ENCODE peak calls at places on chromosomes 6 and 20, in eight cellular contexts. One of them, this sample, is unnamed.

GRCh38 chr6:22236626-22237414 is 60.0 kb downstream of the PRL start:
- DNase-seq in BE2C: no peak
- DNase-seq in psoas muscle: peak; percentile 21
- DNase-seq in fibroblast of lung: peak; percentile 97
- DNase-seq in heart right ventricle: no peak
- DNase-seq in ascending aorta: no peak
- DNase-seq in HepG2: no peak
- DNase-seq in heart left ventricle: peak; percentile 45
- DNase-seq in this sample: no peak

GRCh38 chr20:62138912-62139311 is 4.3 kb downstream of the PSMA7 start:
- DNase-seq in psoas muscle: no peak
- DNase-seq in heart right ventricle: no peak
- DNase-seq in BE2C: no peak
- DNase-seq in ascending aorta: no peak
- DNase-seq in HepG2: no peak
- DNase-seq in fibroblast of lung: no peak
- DNase-seq in heart left ventricle: no peak
- DNase-seq in this sample: no peak

GRCh38 chr6:105310371-105310770 is 92.5 kb downstream of the PREP start:
- DNase-seq in BE2C: no peak
- DNase-seq in fibroblast of lung: no peak
- DNase-seq in ascending aorta: no peak
- DNase-seq in HepG2: no peak
- DNase-seq in psoas muscle: no peak
- DNase-seq in heart right ventricle: no peak
- DNase-seq in heart left ventricle: no peak
- DNase-seq in this sample: no peak

GRCh38 chr6:160005861-160006540 is 37.1 kb downstream of the IGF2R start:
- DNase-seq in fibroblast of lung: peak; percentile 67
- DNase-seq in heart right ventricle: peak; percentile 50
- DNase-seq in ascending aorta: no peak
- DNase-seq in psoas muscle: peak; percentile 66
- DNase-seq in HepG2: no peak
- DNase-seq in BE2C: peak; percentile 50
- DNase-seq in heart left ventricle: peak; percentile 57
- DNase-seq in this sample: peak; percentile 83

GRCh38 chr20:15235799-15236198 is 898.4 kb upstream of the FLRT3 start:
- DNase-seq in psoas muscle: no peak
- DNase-seq in fibroblast of lung: no peak
- DNase-seq in heart left ventricle: no peak
- DNase-seq in heart right ventricle: no peak
- DNase-seq in HepG2: no peak
- DNase-seq in BE2C: no peak
- DNase-seq in ascending aorta: no peak
- DNase-seq in this sample: no peak

GRCh38 chr6:11042750-11043551 is 1.2 kb downstream of the ELOVL2 start:
- DNase-seq in psoas muscle: no peak
- DNase-seq in heart left ventricle: no peak
- DNase-seq in ascending aorta: no peak
- DNase-seq in BE2C: no peak
- DNase-seq in HepG2: no peak
- DNase-seq in fibroblast of lung: peak; percentile 33
- DNase-seq in heart right ventricle: no peak
- DNase-seq in this sample: no peak

GRCh38 chr20:18590163-18590562 is 2.3 kb downstream of the DTD1 start:
- DNase-seq in fibroblast of lung: no peak
- DNase-seq in heart right ventricle: no peak
- DNase-seq in BE2C: no peak
- DNase-seq in HepG2: no peak
- DNase-seq in ascending aorta: no peak
- DNase-seq in heart left ventricle: no peak
- DNase-seq in psoas muscle: no peak
- DNase-seq in this sample: no peak

GRCh38 chr20:53291548-53291947 is 302.1 kb downstream of the ZNF217 start:
- DNase-seq in heart left ventricle: no peak
- DNase-seq in psoas muscle: no peak
- DNase-seq in fibroblast of lung: no peak
- DNase-seq in heart right ventricle: no peak
- DNase-seq in HepG2: peak; percentile 28
- DNase-seq in ascending aorta: no peak
- DNase-seq in BE2C: peak; percentile 44
- DNase-seq in this sample: no peak

GRCh38 chr6:111689946-111690345 is 84.3 kb upstream of the TRAF3IP2 start:
- DNase-seq in BE2C: no peak
- DNase-seq in ascending aorta: no peak
- DNase-seq in HepG2: no peak
- DNase-seq in heart right ventricle: no peak
- DNase-seq in fibroblast of lung: no peak
- DNase-seq in psoas muscle: no peak
- DNase-seq in heart left ventricle: no peak
- DNase-seq in this sample: no peak

GRCh38 chr6:45665859-45666258 is 288.1 kb upstream of the SUPT3H start:
- DNase-seq in heart right ventricle: no peak
- DNase-seq in fibroblast of lung: peak; percentile 37
- DNase-seq in heart left ventricle: no peak
- DNase-seq in BE2C: no peak
- DNase-seq in HepG2: no peak
- DNase-seq in psoas muscle: no peak
- DNase-seq in ascending aorta: no peak
- DNase-seq in this sample: no peak

GRCh38 chr20:13035399-13036173 is 26.8 kb downstream of the SPTLC3 start:
- DNase-seq in fibroblast of lung: no peak
- DNase-seq in BE2C: no peak
- DNase-seq in HepG2: no peak
- DNase-seq in heart right ventricle: no peak
- DNase-seq in ascending aorta: no peak
- DNase-seq in psoas muscle: no peak
- DNase-seq in heart left ventricle: no peak
- DNase-seq in this sample: no peak

GRCh38 chr6:28336284-28337024 is 506 bp upstream of the ZSCAN31 start:
- DNase-seq in ascending aorta: no peak
- DNase-seq in BE2C: peak; percentile 37
- DNase-seq in HepG2: peak; percentile 44
- DNase-seq in fibroblast of lung: peak; percentile 72
- DNase-seq in psoas muscle: no peak
- DNase-seq in heart left ventricle: no peak
- DNase-seq in heart right ventricle: no peak
- DNase-seq in this sample: no peak

GRCh38 chr6:89392823-89393222 is 19.2 kb downstream of the RRAGD start:
- DNase-seq in heart right ventricle: no peak
- DNase-seq in heart left ventricle: no peak
- DNase-seq in ascending aorta: no peak
- DNase-seq in psoas muscle: no peak
- DNase-seq in HepG2: no peak
- DNase-seq in fibroblast of lung: no peak
- DNase-seq in BE2C: no peak
- DNase-seq in this sample: no peak

GRCh38 chr6:20279608-20280287 is 67.5 kb upstream of the MBOAT1 start:
- DNase-seq in BE2C: no peak
- DNase-seq in fibroblast of lung: no peak
- DNase-seq in HepG2: no peak
- DNase-seq in heart left ventricle: no peak
- DNase-seq in heart right ventricle: no peak
- DNase-seq in ascending aorta: no peak
- DNase-seq in psoas muscle: no peak
- DNase-seq in this sample: no peak

GRCh38 chr6:139145661-139146060 is 10.8 kb downstream of the HECA start:
- DNase-seq in psoas muscle: no peak
- DNase-seq in BE2C: no peak
- DNase-seq in heart left ventricle: no peak
- DNase-seq in ascending aorta: no peak
- DNase-seq in fibroblast of lung: no peak
- DNase-seq in HepG2: no peak
- DNase-seq in heart right ventricle: no peak
- DNase-seq in this sample: no peak
- H3K4me1 ChIP-seq in psoas muscle: peaks cover 64% of the 10 kb centered on the region
- H3K4me1 ChIP-seq in BE2C: no peaks in the 10 kb centered on the region
- H3K4me1 ChIP-seq in heart left ventricle: peaks cover 25% of the 10 kb centered on the region
- H3K4me1 ChIP-seq in ascending aorta: peaks cover 3% of the 10 kb centered on the region
- H3K4me1 ChIP-seq in fibroblast of lung: peaks cover 6% of the 10 kb centered on the region
- H3K4me1 ChIP-seq in HepG2: no peaks in the 10 kb centered on the region
- H3K4me1 ChIP-seq in heart right ventricle: peaks cover 63% of the 10 kb centered on the region
- H3K4me1 ChIP-seq in this sample: peaks cover 19% of the 10 kb centered on the region

DNA sequence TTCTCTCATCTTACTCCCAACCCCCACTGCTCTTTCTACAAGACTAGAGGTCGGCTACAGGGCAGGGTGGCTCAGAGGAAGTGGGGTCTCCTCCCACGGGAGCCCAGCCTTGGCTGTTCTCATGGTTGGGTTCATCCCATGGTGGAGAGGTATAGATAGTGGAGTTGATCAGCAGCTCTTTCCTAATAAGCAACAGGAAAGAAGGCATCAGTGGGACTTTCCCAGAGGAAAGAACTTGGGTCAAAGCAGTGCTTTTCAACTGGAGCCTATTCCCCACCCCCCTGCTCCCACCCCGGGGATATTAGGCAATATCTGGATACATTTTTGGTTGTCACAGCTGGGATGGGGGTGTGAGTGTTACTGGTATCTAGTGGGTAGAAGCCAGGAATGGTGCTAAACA is 200.9 kb downstream of the NFATC2 start:
- DNase-seq in heart left ventricle: no peak
- DNase-seq in ascending aorta: no peak
- DNase-seq in psoas muscle: no peak
- DNase-seq in HepG2: no peak
- DNase-seq in fibroblast of lung: no peak
- DNase-seq in heart right ventricle: no peak
- DNase-seq in BE2C: no peak
- DNase-seq in this sample: no peak
- H3K4me1 ChIP-seq in heart left ventricle: no peaks in the 10 kb centered on the region
- H3K4me1 ChIP-seq in ascending aorta: no peaks in the 10 kb centered on the region
- H3K4me1 ChIP-seq in psoas muscle: no peaks in the 10 kb centered on the region
- H3K4me1 ChIP-seq in HepG2: no peaks in the 10 kb centered on the region
- H3K4me1 ChIP-seq in fibroblast of lung: peaks cover 4% of the 10 kb centered on the region
- H3K4me1 ChIP-seq in heart right ventricle: no peaks in the 10 kb centered on the region
- H3K4me1 ChIP-seq in BE2C: no peaks in the 10 kb centered on the region
- H3K4me1 ChIP-seq in this sample: no peaks in the 10 kb centered on the region

GRCh38 chr6:73262701-73263569 is at the start of gene KHDC1:
- DNase-seq in heart right ventricle: peak; percentile 60
- DNase-seq in heart left ventricle: peak; percentile 45
- DNase-seq in ascending aorta: no peak
- DNase-seq in fibroblast of lung: peak; percentile 66
- DNase-seq in psoas muscle: peak; percentile 40
- DNase-seq in BE2C: peak; percentile 73
- DNase-seq in HepG2: no peak
- DNase-seq in this sample: peak; percentile 85

GRCh38 chr6:73264446-73264845 is 1.4 kb upstream of the KHDC1 start:
- DNase-seq in ascending aorta: no peak
- DNase-seq in psoas muscle: no peak
- DNase-seq in fibroblast of lung: no peak
- DNase-seq in heart left ventricle: no peak
- DNase-seq in BE2C: no peak
- DNase-seq in heart right ventricle: no peak
- DNase-seq in HepG2: no peak
- DNase-seq in this sample: no peak

GRCh38 chr6:73258721-73259120 is 4.3 kb downstream of the KHDC1 start:
- DNase-seq in heart left ventricle: no peak
- DNase-seq in fibroblast of lung: no peak
- DNase-seq in psoas muscle: no peak
- DNase-seq in heart right ventricle: no peak
- DNase-seq in BE2C: no peak
- DNase-seq in ascending aorta: no peak
- DNase-seq in HepG2: no peak
- DNase-seq in this sample: no peak

GRCh38 chr6:73263570-73263909 is 544 bp upstream of the KHDC1 start:
- DNase-seq in fibroblast of lung: no peak
- DNase-seq in ascending aorta: no peak
- DNase-seq in BE2C: no peak
- DNase-seq in heart left ventricle: no peak
- DNase-seq in HepG2: no peak
- DNase-seq in heart right ventricle: no peak
- DNase-seq in psoas muscle: no peak
- DNase-seq in this sample: no peak
- H3K4me1 ChIP-seq in fibroblast of lung: no peaks in the 10 kb centered on the region
- H3K4me1 ChIP-seq in ascending aorta: no peaks in the 10 kb centered on the region
- H3K4me1 ChIP-seq in BE2C: no peaks in the 10 kb centered on the region
- H3K4me1 ChIP-seq in heart left ventricle: no peaks in the 10 kb centered on the region
- H3K4me1 ChIP-seq in HepG2: no peaks in the 10 kb centered on the region
- H3K4me1 ChIP-seq in heart right ventricle: peaks cover 3% of the 10 kb centered on the region
- H3K4me1 ChIP-seq in psoas muscle: peaks cover 3% of the 10 kb centered on the region
- H3K4me1 ChIP-seq in this sample: no peaks in the 10 kb centered on the region

DNA sequence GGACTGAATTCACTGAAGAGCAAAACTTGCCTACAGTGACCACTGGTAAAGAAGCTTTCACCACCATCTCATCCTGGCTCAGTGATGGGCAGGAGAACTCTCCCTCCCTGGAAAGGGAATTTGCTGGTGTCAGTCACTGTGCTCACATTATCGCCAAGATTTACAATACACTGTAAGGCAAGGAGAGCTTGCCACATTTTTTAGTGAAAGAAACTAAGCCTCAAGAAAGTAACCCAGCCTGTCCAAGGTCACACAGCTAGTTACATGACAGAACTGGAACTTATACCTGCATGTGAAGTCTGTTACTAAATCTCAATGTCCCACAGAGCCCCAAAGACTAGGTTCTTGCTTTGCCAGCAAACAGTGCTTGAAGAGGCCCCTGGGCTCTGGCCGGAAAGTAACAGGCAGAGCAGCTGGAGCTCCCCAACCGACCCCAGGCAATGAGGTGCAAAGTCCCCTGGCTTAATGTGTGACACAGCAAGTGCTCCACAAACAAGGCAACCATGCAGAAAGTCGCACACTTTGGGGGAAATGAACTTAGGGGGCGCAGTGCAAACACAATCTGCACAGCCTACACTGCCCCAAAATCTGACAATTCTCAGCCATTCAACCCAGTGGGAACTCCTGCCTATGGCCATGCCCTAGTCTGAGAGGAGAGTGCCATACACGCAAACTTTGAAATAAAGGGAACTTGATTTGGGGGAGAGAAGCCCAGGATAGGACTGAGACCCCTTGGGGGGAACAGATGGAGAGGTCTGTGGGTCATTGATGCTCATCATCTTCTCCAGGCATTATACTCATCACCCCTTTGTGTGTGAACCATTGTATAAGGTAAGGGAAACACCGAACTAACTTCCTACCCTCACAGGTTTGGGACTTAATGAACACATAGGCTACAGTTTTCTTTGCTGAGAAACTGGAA is 1.9 kb downstream of the BCL2L1 start:
- DNase-seq in ascending aorta: peak; percentile 48
- DNase-seq in HepG2: peak; percentile 94
- DNase-seq in fibroblast of lung: no peak
- DNase-seq in BE2C: no peak
- DNase-seq in heart left ventricle: no peak
- DNase-seq in psoas muscle: no peak
- DNase-seq in heart right ventricle: no peak
- DNase-seq in this sample: no peak
- H3K4me1 ChIP-seq in ascending aorta: no peaks in the 10 kb centered on the region
- H3K4me1 ChIP-seq in HepG2: peaks cover 63% of the 10 kb centered on the region
- H3K4me1 ChIP-seq in fibroblast of lung: peaks cover 36% of the 10 kb centered on the region
- H3K4me1 ChIP-seq in BE2C: peaks cover 4% of the 10 kb centered on the region
- H3K4me1 ChIP-seq in heart left ventricle: peaks cover 33% of the 10 kb centered on the region
- H3K4me1 ChIP-seq in psoas muscle: peaks cover 45% of the 10 kb centered on the region
- H3K4me1 ChIP-seq in heart right ventricle: peaks cover 48% of the 10 kb centered on the region
- H3K4me1 ChIP-seq in this sample: peaks cover 18% of the 10 kb centered on the region

This sample was measured in right cardiac atrium.